ENCODE peak calls at places on chromosomes 12 and 14, in four cellular contexts. V is mesendoderm, O is adrenal gland, G is pancreas. A is an unnamed sample.
A peak's percentile ranks its signal among the peaks of the same experiment; 100 is the strongest.

GRCh38 chr14:89139404-89140247 is 277.4 kb downstream of the FOXN3 start:
- DNase-seq in O (no peak), G (no peak), V (peak; percentile 18), A (no peak)

GRCh38 chr14:77674931-77675330 is 32.9 kb downstream of the ALKBH1 start:
- DNase-seq in V (no peak), O (no peak), G (no peak), A (no peak)

GRCh38 chr12:11902525-11902875 is 168.2 kb upstream of the BCL2L14 start:
- DNase-seq in O (no peak), G (no peak), V (no peak), A (no peak)

GRCh38 chr14:95527392-95528002 is 7.4 kb upstream of the GLRX5 start:
- DNase-seq in G (no peak), O (peak; percentile 81), V (no peak), A (no peak)

GRCh38 chr14:32826404-32827082 is 112.1 kb upstream of the NPAS3 start:
- DNase-seq in V (peak; percentile 52), G (no peak), O (no peak), A (peak; percentile 61)

GRCh38 chr12:95763809-95764253 is 26.7 kb downstream of the NTN4 start:
- DNase-seq in O (peak; percentile 54), V (no peak), G (no peak), A (no peak)

GRCh38 chr14:100791995-100792394 is 33.9 kb upstream of the MEG3 start:
- DNase-seq in G (no peak), V (no peak), O (no peak), A (no peak)

GRCh38 chr14:74141703-74142102 is 56.9 kb downstream of the LIN52 start:
- DNase-seq in V (no peak), G (no peak), O (no peak), A (no peak)

GRCh38 chr14:92867246-92867925 is 55.6 kb upstream of the CHGA start:
- DNase-seq in V (no peak), O (no peak), G (no peak), A (no peak)

DNA sequence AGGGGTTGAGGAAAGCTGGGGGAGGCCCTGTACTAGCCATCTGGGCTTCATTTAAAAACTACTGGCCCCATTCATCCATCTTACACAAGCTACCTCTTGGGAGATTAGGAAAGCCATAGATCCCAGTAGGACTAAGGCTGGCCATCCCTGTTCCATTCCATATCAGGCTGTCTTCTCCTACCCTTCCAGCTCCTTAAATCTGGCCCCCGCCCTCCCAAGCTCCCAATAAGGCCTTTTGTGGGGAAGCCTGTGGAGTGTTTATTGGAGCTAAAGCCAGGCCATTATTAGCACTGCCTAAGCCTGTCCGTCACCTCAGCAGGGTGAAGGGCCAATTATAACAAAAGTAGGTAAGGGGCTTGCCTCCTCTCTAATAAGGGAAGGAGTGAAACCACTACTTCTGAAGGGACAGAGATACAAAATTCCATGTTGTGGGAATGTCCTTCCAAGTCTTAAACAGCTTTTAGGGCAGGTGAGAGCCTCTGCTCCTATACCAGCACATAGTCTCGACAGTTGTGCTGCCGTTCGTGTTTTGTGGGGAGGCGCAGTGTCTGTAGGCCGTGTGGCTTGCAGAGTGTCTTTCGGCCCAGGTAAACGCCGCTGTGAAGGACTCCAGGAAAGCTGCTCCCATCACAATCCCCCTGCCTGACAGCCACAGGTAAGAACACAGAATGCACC is 3.7 kb downstream of the MYL6 start:
- DNase-seq in G (no peak), O (no peak), V (peak; percentile 19), A (no peak)
- H3K4me3 ChIP-seq in G (no peak overlapping the region), O (no peak overlapping the region), V (no peak overlapping the region), A (peak overlapping the region; percentile 87)

DNA sequence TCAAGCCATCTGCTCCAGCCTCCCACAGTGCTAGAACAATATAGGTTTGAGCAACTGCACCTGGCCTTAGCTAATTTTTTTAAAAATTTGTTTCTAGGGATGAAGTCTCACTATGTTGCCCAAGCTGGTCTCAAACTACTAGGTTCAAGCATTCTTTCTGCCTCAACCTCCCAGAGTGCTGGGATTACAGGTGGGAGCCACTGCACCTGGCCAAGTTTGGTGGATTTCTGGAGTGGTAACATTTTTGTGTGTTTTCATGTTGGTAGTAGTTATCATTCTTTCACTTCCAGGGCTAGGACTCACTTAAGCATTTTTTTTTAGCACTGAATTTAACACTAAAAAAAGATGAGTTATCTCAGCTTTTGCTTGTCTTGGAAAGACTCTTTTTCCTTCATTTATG is 328.0 kb upstream of the RGS6 start:
- DNase-seq in O (no peak), V (no peak), G (no peak), A (no peak)
- H3K27ac ChIP-seq in O (no peak overlapping the region), V (no peak overlapping the region), G (no peak overlapping the region), A (no peak overlapping the region)

DNA sequence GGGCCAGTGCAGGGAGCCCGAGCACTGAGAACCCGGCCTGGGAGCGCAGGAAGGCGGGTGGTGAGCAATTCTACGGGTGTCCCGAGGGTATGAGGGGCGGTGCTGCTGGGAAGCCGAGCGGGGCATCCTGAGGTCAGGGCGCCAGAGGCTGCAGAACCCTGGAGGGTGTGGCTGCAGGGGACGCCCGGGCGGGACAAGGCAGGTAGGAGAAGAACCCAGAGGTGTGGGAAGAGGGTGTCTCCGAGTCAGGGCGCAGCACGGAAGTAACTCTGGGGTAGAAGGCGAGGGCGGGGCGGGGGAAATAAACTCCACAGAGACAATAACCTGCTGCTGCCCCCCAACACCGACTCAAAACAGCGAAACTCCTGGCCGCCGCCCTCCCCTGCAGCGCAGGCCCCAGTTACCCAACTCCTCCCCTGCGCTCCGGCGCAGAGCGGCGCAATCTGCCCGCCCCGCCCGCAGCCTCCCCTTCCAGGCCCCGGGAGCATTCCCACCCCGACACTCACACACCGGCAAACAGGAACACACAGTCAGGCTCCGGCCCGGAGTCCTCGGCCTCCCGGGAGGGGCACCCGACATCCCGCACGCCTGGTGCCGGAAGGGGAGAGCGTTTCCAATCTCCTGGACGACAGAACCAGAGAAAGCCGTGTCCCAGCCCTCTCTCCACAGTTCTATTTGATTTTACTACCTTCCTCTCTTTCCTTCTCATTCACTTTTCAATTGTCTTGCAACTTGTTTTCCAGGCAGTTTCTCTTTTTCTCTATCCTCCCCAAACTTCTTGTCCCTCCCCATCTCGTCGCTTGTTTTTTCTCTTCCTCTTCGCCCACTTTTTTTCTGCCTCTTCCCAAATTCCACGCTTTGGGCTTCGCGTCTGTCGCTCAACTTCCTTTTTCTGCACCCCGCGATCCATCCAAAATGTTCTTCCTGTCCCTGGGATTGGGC is 2.4 kb downstream of the HRK start:
- DNase-seq in V (peak; percentile 43), G (no peak), O (no peak), A (no peak)
- H3K4me3 ChIP-seq in V (peak overlapping the region; percentile 21), G (peak overlapping the region; percentile 38), O (no peak overlapping the region), A (peak overlapping the region; percentile 59)

GRCh38 chr12:67355428-67356385 is 86.5 kb downstream of the CAND1 start:
- DNase-seq in G (no peak), O (peak; percentile 31), V (peak; percentile 68), A (no peak)
- H3K27ac ChIP-seq in G (peak overlapping the region; percentile 51), O (peak overlapping the region; percentile 37), V (no peak overlapping the region), A (no peak overlapping the region)

GRCh38 chr12:98895086-98895651 is 250.1 kb downstream of the APAF1 start:
- DNase-seq in V (peak; percentile 73), O (no peak), G (peak; percentile 17), A (peak; percentile 30)
- H3K4me3 ChIP-seq in V (no peak overlapping the region), O (no peak overlapping the region), G (peak overlapping the region; percentile 56), A (peak overlapping the region; percentile 46)

GRCh38 chr12:111788178-111788654 is 21.5 kb downstream of the ALDH2 start:
- DNase-seq in O (peak; percentile 87), G (peak; percentile 75), V (no peak), A (no peak)

GRCh38 chr12:111791507-111791906 is 24.8 kb downstream of the ALDH2 start:
- DNase-seq in V (no peak), G (no peak), O (peak; percentile 59), A (no peak)

GRCh38 chr12:111798182-111798581 is 31.4 kb downstream of the ALDH2 start:
- DNase-seq in O (no peak), V (no peak), G (no peak), A (no peak)

GRCh38 chr12:111789779-111790178 is 23.0 kb downstream of the ALDH2 start:
- DNase-seq in V (no peak), G (no peak), O (no peak), A (no peak)

GRCh38 chr12:111792155-111792876 is 25.6 kb downstream of the ALDH2 start:
- DNase-seq in O (peak; percentile 96), G (no peak), V (no peak), A (no peak)
- H3K27ac ChIP-seq in O (peak overlapping the region; percentile 98), G (no peak overlapping the region), V (no peak overlapping the region), A (no peak overlapping the region)

GRCh38 chr12:121715862-121716435 is 3.4 kb downstream of the TMEM120B start:
- DNase-seq in O (no peak), V (no peak), G (no peak), A (no peak)
- H3K4me3 ChIP-seq in O (no peak overlapping the region), V (no peak overlapping the region), G (no peak overlapping the region), A (no peak overlapping the region)

A was measured in dorsolateral prefrontal cortex.